ENCODE peak calls at places on chromosomes 16 and 17, in five cellular contexts. B is transverse colon, V is stomach, Y is spleen, E is vagina. D is an unnamed sample.

GRCh38 chr16:27679899-27680298 is 130.0 kb downstream of the KATNIP start:
- DNase-seq in B (no peak), V (no peak), Y (no peak), E (no peak), D (no peak)

GRCh38 chr17:76789235-76789788 is 51.4 kb downstream of the MFSD11 start:
- DNase-seq in B (no peak), V (no peak), Y (no peak), E (no peak), D (no peak)

GRCh38 chr17:56945938-56946337 is 14.9 kb downstream of the COIL start:
- DNase-seq in B (no peak), V (no peak), Y (no peak), E (no peak), D (no peak)

GRCh38 chr17:61551255-61551742 is 39.7 kb downstream of the NACA2 start:
- DNase-seq in B (no peak), V (no peak), Y (no peak), E (no peak), D (no peak)

GRCh38 chr16:66130296-66130910 is 236.1 kb upstream of the CDH5 start:
- DNase-seq in B (no peak), V (no peak), Y (no peak), E (no peak), D (no peak)

GRCh38 chr17:75146597-75146996 is 7.7 kb downstream of the JPT1 start:
- DNase-seq in B (no peak), V (no peak), Y (no peak), E (no peak), D (no peak)

GRCh38 chr16:24538756-24539294 is 541 bp upstream of the RBBP6 start:
- DNase-seq in B (no peak), V (peak; percentile 67), Y (no peak), E (peak; percentile 93), D (peak; percentile 88)

GRCh38 chr16:2297506-2297860 is 29.6 kb upstream of the RNPS1 start:
- DNase-seq in B (no peak), V (no peak), Y (no peak), E (no peak), D (no peak)

GRCh38 chr17:7314719-7315569 is at the start of gene GPS2:
- DNase-seq in B (peak; percentile 96), V (peak; percentile 97), Y (peak; percentile 98), E (no peak), D (no peak)

GRCh38 chr17:48767263-48767774 is 38.8 kb upstream of the HOXB13 start:
- DNase-seq in B (no peak), V (no peak), Y (no peak), E (no peak), D (no peak)

GRCh38 chr16:71360378-71360777 is 1.9 kb downstream of the CALB2 start:
- DNase-seq in B (no peak), V (no peak), Y (no peak), E (no peak), D (no peak)

GRCh38 chr17:45296833-45297124 is 20.0 kb downstream of the MAP3K14 start:
- DNase-seq in B (peak; percentile 73), V (no peak), Y (no peak), E (no peak), D (no peak)

GRCh38 chr17:65918921-65919546 is 272.9 kb downstream of the CEP112 start:
- DNase-seq in B (no peak), V (no peak), Y (no peak), E (no peak), D (peak; percentile 28)

GRCh38 chr17:7046127-7046724 is 2.3 kb upstream of the SLC16A11 start:
- DNase-seq in B (peak; percentile 95), V (peak; percentile 96), Y (peak; percentile 83), E (no peak), D (no peak)

DNA sequence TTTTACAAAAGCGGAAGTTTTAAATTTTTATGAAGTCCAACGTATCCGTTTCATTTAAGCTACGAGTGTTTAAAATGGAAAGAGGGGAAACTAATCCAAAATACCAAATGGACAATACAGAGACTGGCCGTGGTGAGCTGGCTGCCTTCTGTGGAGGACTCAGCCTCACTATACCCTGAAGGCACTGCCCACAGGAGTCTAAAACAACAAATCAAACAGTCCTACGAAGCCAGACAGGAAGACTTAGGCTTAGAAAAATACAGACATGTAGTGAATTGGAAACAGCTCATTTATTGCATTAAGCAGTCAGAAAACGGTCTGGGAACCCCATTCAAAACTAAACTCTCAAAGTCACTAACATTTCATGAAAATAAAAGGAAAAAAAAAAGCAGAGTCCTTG is 75.1 kb downstream of the CYTH1 start:
- DNase-seq in B (no peak), V (no peak), Y (no peak), E (no peak), D (no peak)
- H3K9me3 ChIP-seq in B (no peaks in the 10 kb centered on the region), V (no peaks in the 10 kb centered on the region), Y (no peaks in the 10 kb centered on the region), E (no peaks in the 10 kb centered on the region), D (no peaks in the 10 kb centered on the region)

DNA sequence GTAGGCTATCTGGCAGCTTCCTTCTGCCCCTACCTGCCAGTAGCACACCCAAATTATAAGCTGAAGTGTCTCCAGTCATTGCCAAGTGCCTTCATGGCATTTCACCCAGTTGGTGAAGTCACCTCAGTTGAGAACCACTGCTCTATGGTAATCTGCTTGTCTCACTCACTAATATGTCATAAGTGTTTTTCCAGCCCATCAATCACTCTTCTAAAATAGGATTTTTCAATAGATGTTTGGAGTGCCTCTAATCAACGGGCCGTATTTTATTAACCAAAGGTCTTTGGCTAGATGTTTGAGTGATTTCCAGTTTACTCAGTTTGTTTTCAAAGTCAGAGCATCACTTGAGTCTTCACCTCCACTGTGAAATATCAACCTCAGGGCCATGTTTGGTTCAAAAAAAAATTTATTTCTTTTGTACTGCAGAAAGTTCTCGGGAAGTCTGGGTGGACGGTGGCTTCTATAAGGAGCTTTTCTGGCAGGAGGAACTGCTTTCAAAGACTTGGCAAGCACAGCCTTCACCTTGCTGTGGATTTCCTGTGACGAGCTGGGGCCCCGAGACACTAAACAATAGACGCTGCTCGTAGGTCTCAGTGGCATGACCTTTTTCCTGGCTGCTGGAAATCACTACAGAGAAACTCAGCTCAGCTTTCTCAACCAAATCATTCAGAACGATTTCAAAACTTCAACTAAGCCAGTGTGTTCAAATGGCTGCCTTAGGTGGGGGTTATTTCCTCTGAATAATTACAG is 95.2 kb upstream of the FOXF1 start:
- DNase-seq in B (no peak), V (no peak), Y (no peak), E (no peak), D (no peak)
- TF ChIP-seq POLR2AphosphoS5 in B (no peak), V (peak; percentile 5), Y (no peak), E (peak; percentile 61), D (no peak)

GRCh38 chr17:78002166-78002565 is 43.7 kb downstream of the TNRC6C start:
- DNase-seq in B (no peak), V (no peak), Y (no peak), E (no peak), D (no peak)

GRCh38 chr17:78001182-78001581 is 42.7 kb downstream of the TNRC6C start:
- DNase-seq in B (no peak), V (no peak), Y (no peak), E (no peak), D (no peak)

GRCh38 chr17:78000351-78000750 is 41.8 kb downstream of the TNRC6C start:
- DNase-seq in B (no peak), V (no peak), Y (no peak), E (no peak), D (peak; percentile 30)

GRCh38 chr17:78001612-78002011 is 43.1 kb downstream of the TNRC6C start:
- DNase-seq in B (no peak), V (no peak), Y (no peak), E (no peak), D (no peak)

GRCh38 chr17:77999413-78000173 is 41.1 kb downstream of the TNRC6C start:
- DNase-seq in B (no peak), V (no peak), Y (no peak), E (no peak), D (no peak)
- H3K27ac ChIP-seq in B (no peak overlapping the region), V (no peak overlapping the region), Y (no peak overlapping the region), E (no peak overlapping the region), D (peak overlapping the region; percentile 59)

GRCh38 chr16:35596467-35596866 is 2137.1 kb downstream of the TP53TG3F start:
- DNase-seq in B (no peak), V (no peak), Y (no peak), E (no peak), D (no peak)
- H3K9me3 ChIP-seq in B (no peaks in the 10 kb centered on the region), V (no peaks in the 10 kb centered on the region), Y (peaks cover 34% of the 10 kb centered on the region), E (no peaks in the 10 kb centered on the region), D (no peaks in the 10 kb centered on the region)

GRCh38 chr17:869567-870530 is 87.7 kb downstream of the MRM3 start:
- DNase-seq in B (no peak), V (peak; percentile 27), Y (no peak), E (no peak), D (no peak)
- TF ChIP-seq POLR2AphosphoS5 in B (no peak), V (peak; percentile 43), Y (no peak), E (peak; percentile 73), D (no peak)